ENCODE peak calls at places on chromosome 16, in ten cellular contexts. B is D341Med; V is central memory CD4-positive, alpha-beta T cell; R is hepatocyte; K is neural crest cell; Z is HEK293T; J is NB4; S is stimulated activated CD4-positive, alpha-beta T cell treated with anti-CD3 and anti-CD28 coated beads, Interleukin-2, amount 100 ng/mL, for 24 hours; G is tibial nerve; M is activated CD4-positive, alpha-beta T cell treated with anti-CD3 and anti-CD28 coated beads, Interleukin-2, amount 50 U/mL, for 24 hours. T is an unnamed sample.

GRCh38 chr16:49464093-49464492 is 90.5 kb downstream of the C16orf78 start:
- DNase-seq in B (no peak), V (no peak), R (no peak), K (no peak), Z (no peak), J (no peak), S (no peak), G (no peak), M (no peak), T (no peak)

GRCh38 chr16:3841729-3842508 is 38.6 kb downstream of the CREBBP start:
- DNase-seq in B (no peak), V (no peak), R (no peak), K (no peak), Z (no peak), J (no peak), S (no peak), G (no peak), M (no peak), T (no peak)

GRCh38 chr16:1612320-1613111 is at the start of gene CRAMP1:
- DNase-seq in B (peak; percentile 41), V (no peak), R (peak; percentile 43), K (peak; percentile 17), Z (peak; percentile 32), J (peak; percentile 32), S (peak; percentile 31), G (no peak), M (no peak), T (peak; percentile 25)

GRCh38 chr16:57185446-57185944 is 344 bp downstream of the PSME3IP1 start:
- DNase-seq in B (peak; percentile 63), V (peak; percentile 30), R (peak; percentile 67), K (peak; percentile 4), Z (peak; percentile 39), J (no peak), S (no peak), G (peak; percentile 64), M (peak; percentile 5), T (no peak)

GRCh38 chr16:15601212-15601879 is 41.6 kb downstream of the MARF1 start:
- DNase-seq in B (no peak), V (no peak), R (no peak), K (no peak), Z (no peak), J (no peak), S (no peak), G (no peak), M (no peak), T (no peak)

GRCh38 chr16:21608647-21609328 is 9.4 kb downstream of the METTL9 start:
- DNase-seq in B (no peak), V (peak; percentile 18), R (no peak), K (no peak), Z (no peak), J (peak; percentile 94), S (no peak), G (no peak), M (no peak), T (no peak)

GRCh38 chr16:81700071-81700779 is 78.9 kb upstream of the PLCG2 start:
- DNase-seq in B (no peak), V (no peak), R (no peak), K (no peak), Z (no peak), J (peak; percentile 68), S (no peak), G (no peak), M (no peak), T (no peak)

GRCh38 chr16:3134338-3135119 is at the start of gene ZNF213:
- DNase-seq in B (peak; percentile 91), V (peak; percentile 96), R (peak; percentile 98), K (peak; percentile 82), Z (peak; percentile 90), J (peak; percentile 99), S (peak; percentile 92), G (peak; percentile 93), M (peak; percentile 93), T (peak; percentile 95)

GRCh38 chr16:4780235-4780634 is 7.9 kb downstream of the SEPTIN12 start:
- DNase-seq in B (no peak), V (no peak), R (no peak), K (no peak), Z (no peak), J (no peak), S (no peak), G (no peak), M (no peak), T (no peak)

GRCh38 chr16:82456683-82457082 is 170.1 kb upstream of the CDH13 start:
- DNase-seq in B (peak; percentile 82), V (no peak), R (peak; percentile 86), K (peak; percentile 57), Z (peak; percentile 71), J (peak; percentile 63), S (peak; percentile 54), G (peak; percentile 27), M (no peak), T (peak; percentile 20)

GRCh38 chr16:15610369-15610871 is 32.5 kb downstream of the MARF1 start:
- DNase-seq in B (no peak), V (no peak), R (no peak), K (no peak), Z (no peak), J (no peak), S (no peak), G (no peak), M (no peak), T (no peak)

GRCh38 chr16:84593825-84594724 is 23.8 kb downstream of the COTL1 start:
- DNase-seq in B (no peak), V (peak; percentile 88), R (no peak), K (no peak), Z (no peak), J (peak; percentile 94), S (peak; percentile 66), G (no peak), M (peak; percentile 43), T (peak; percentile 93)

GRCh38 chr16:27920391-27920891 is 143.1 kb downstream of the GSG1L start:
- DNase-seq in B (peak; percentile 89), V (no peak), R (peak; percentile 19), K (peak; percentile 38), Z (peak; percentile 74), J (no peak), S (no peak), G (no peak), M (no peak), T (no peak)

GRCh38 chr16:674968-675883 is at the start of gene RHBDL1:
- DNase-seq in B (no peak), V (no peak), R (peak; percentile 56), K (no peak), Z (peak; percentile 40), J (peak; percentile 49), S (no peak), G (no peak), M (no peak), T (no peak)

GRCh38 chr16:2484898-2485508 is 10.1 kb downstream of the TBC1D24 start:
- DNase-seq in B (no peak), V (no peak), R (peak; percentile 58), K (no peak), Z (no peak), J (no peak), S (no peak), G (no peak), M (no peak), T (no peak)

GRCh38 chr16:24670623-24671454 is 58.6 kb upstream of the TNRC6A start:
- DNase-seq in B (peak; percentile 57), V (no peak), R (peak; percentile 63), K (peak; percentile 20), Z (no peak), J (no peak), S (peak; percentile 11), G (peak; percentile 56), M (no peak), T (no peak)

GRCh38 chr16:27232061-27232841 is 28.9 kb downstream of the KDM8 start:
- DNase-seq in B (no peak), V (no peak), R (no peak), K (no peak), Z (no peak), J (peak; percentile 62), S (peak; percentile 64), G (no peak), M (peak; percentile 59), T (no peak)

GRCh38 chr16:49459953-49460735 is 86.5 kb downstream of the C16orf78 start:
- DNase-seq in B (no peak), V (no peak), R (no peak), K (no peak), Z (no peak), J (no peak), S (no peak), G (no peak), M (no peak), T (no peak)

GRCh38 chr16:67395458-67396158 is 2.3 kb upstream of the TPPP3 start:
- DNase-seq in B (peak; percentile 80), V (no peak), R (no peak), K (no peak), Z (no peak), J (no peak), S (no peak), G (no peak), M (no peak), T (no peak)

GRCh38 chr16:54952195-54952594 is 21.5 kb downstream of the IRX5 start:
- DNase-seq in B (no peak), V (no peak), R (no peak), K (no peak), Z (no peak), J (no peak), S (no peak), G (no peak), M (no peak), T (no peak)

GRCh38 chr16:87383522-87384161 is at the start of gene FBXO31:
- DNase-seq in B (peak; percentile 92), V (peak; percentile 88), R (peak; percentile 94), K (peak; percentile 97), Z (peak; percentile 84), J (peak; percentile 95), S (peak; percentile 93), G (peak; percentile 79), M (peak; percentile 94), T (peak; percentile 97)

GRCh38 chr16:31869511-31870201 is 4.0 kb upstream of the ZNF267 start:
- DNase-seq in B (no peak), V (peak; percentile 91), R (no peak), K (no peak), Z (no peak), J (peak; percentile 91), S (peak; percentile 59), G (peak; percentile 70), M (peak; percentile 81), T (peak; percentile 85)

GRCh38 chr16:81946206-81946605 is 65.1 kb downstream of the SDR42E1 start:
- DNase-seq in B (no peak), V (no peak), R (no peak), K (no peak), Z (no peak), J (no peak), S (no peak), G (no peak), M (no peak), T (no peak)

GRCh38 chr16:27690604-27691003 is 140.7 kb downstream of the KATNIP start:
- DNase-seq in B (peak; percentile 80), V (no peak), R (peak; percentile 30), K (peak; percentile 35), Z (peak; percentile 42), J (peak; percentile 50), S (peak; percentile 45), G (no peak), M (no peak), T (peak; percentile 2)

GRCh38 chr16:88732172-88732960 is 26.1 kb downstream of the CTU2 start:
- DNase-seq in B (no peak), V (no peak), R (no peak), K (no peak), Z (no peak), J (no peak), S (no peak), G (no peak), M (no peak), T (no peak)

GRCh38 chr16:14050297-14051027 is 20.7 kb upstream of the MRTFB start:
- DNase-seq in B (no peak), V (no peak), R (peak; percentile 60), K (no peak), Z (no peak), J (no peak), S (no peak), G (no peak), M (no peak), T (no peak)

GRCh38 chr16:49461517-49461951 is 87.9 kb downstream of the C16orf78 start:
- DNase-seq in B (no peak), V (no peak), R (no peak), K (no peak), Z (no peak), J (no peak), S (no peak), G (no peak), M (no peak), T (no peak)

GRCh38 chr16:13923703-13924298 is 3.8 kb downstream of the ERCC4 start:
- DNase-seq in B (peak; percentile 37), V (peak; percentile 45), R (peak; percentile 55), K (no peak), Z (peak; percentile 40), J (peak; percentile 70), S (no peak), G (no peak), M (no peak), T (no peak)

T was measured in stimulated activated naive CD8-positive, alpha-beta T cell treated with anti-CD3 and anti-CD28 coated beads, Interleukin-15, amount 100 ng/mL, for 72 hours.